ENCODE peak calls at places on chromosomes 1 and 21, in seven cellular contexts. B is H1, K is Panc1, L is K562, H is GM12878, S is HepG2, F is SK-N-SH. X is an unnamed sample.

GRCh38 chr1:77509898-77510297 is 172.6 kb downstream of the ZZZ3 start:
- DNase-seq in B (no peak), K (no peak), L (no peak), H (no peak), S (no peak), F (no peak), X (no peak)

GRCh38 chr1:7287013-7287412 is 484.1 kb upstream of the VAMP3 start:
- DNase-seq in B (no peak), K (no peak), L (no peak), H (no peak), S (no peak), F (no peak), X (no peak)

GRCh38 chr1:31218705-31219104 is 21.0 kb downstream of the NKAIN1 start:
- DNase-seq in B (no peak), K (no peak), L (no peak), H (no peak), S (no peak), F (peak), X (no peak)

GRCh38 chr1:240499012-240499411 is 112.9 kb downstream of the GREM2 start:
- DNase-seq in B (no peak), K (no peak), L (no peak), H (no peak), S (no peak), F (no peak), X (no peak)

GRCh38 chr1:78038071-78038470 is 7.7 kb upstream of the GIPC2 start:
- DNase-seq in B (no peak), K (no peak), L (no peak), H (no peak), S (no peak), F (no peak), X (no peak)

GRCh38 chr1:215113776-215114153 is 31.2 kb downstream of the KCNK2 start:
- DNase-seq in B (no peak), K (peak), L (no peak), H (no peak), S (no peak), F (no peak), X (no peak)

GRCh38 chr1:244792188-244792850 is 43.1 kb upstream of the COX20 start:
- DNase-seq in B (no peak), K (no peak), L (no peak), H (no peak), S (no peak), F (no peak), X (no peak)

GRCh38 chr21:26388731-26389231 is 184.3 kb downstream of the CYYR1 start:
- DNase-seq in B (no peak), K (peak), L (no peak), H (no peak), S (no peak), F (peak), X (no peak)

GRCh38 chr1:36523850-36524249 is 41.1 kb upstream of the CSF3R start:
- DNase-seq in B (no peak), K (no peak), L (no peak), H (no peak), S (no peak), F (no peak), X (no peak)

GRCh38 chr21:35924714-35925301 is 135.5 kb downstream of the SETD4 start:
- DNase-seq in B (no peak), K (no peak), L (peak), H (no peak), S (no peak), F (no peak), X (no peak)
- TF ChIP-seq SIN3A in B (no peak), K (no peak), L (no peak), H (no peak), S (no peak), F (no peak), X (no peak)

GRCh38 chr1:16117936-16118335 is 37.9 kb downstream of the EPHA2 start:
- DNase-seq in B (no peak), K (no peak), L (no peak), H (no peak), S (no peak), F (peak), X (no peak)

GRCh38 chr1:16116625-16117024 is 39.2 kb downstream of the EPHA2 start:
- DNase-seq in B (no peak), K (no peak), L (no peak), H (no peak), S (no peak), F (no peak), X (no peak)

GRCh38 chr1:16117369-16117768 is 38.5 kb downstream of the EPHA2 start:
- DNase-seq in B (no peak), K (no peak), L (no peak), H (no peak), S (no peak), F (no peak), X (no peak)

GRCh38 chr1:16114527-16115467 is 41.1 kb downstream of the EPHA2 start:
- DNase-seq in B (no peak), K (no peak), L (no peak), H (no peak), S (no peak), F (no peak), X (no peak)

DNA sequence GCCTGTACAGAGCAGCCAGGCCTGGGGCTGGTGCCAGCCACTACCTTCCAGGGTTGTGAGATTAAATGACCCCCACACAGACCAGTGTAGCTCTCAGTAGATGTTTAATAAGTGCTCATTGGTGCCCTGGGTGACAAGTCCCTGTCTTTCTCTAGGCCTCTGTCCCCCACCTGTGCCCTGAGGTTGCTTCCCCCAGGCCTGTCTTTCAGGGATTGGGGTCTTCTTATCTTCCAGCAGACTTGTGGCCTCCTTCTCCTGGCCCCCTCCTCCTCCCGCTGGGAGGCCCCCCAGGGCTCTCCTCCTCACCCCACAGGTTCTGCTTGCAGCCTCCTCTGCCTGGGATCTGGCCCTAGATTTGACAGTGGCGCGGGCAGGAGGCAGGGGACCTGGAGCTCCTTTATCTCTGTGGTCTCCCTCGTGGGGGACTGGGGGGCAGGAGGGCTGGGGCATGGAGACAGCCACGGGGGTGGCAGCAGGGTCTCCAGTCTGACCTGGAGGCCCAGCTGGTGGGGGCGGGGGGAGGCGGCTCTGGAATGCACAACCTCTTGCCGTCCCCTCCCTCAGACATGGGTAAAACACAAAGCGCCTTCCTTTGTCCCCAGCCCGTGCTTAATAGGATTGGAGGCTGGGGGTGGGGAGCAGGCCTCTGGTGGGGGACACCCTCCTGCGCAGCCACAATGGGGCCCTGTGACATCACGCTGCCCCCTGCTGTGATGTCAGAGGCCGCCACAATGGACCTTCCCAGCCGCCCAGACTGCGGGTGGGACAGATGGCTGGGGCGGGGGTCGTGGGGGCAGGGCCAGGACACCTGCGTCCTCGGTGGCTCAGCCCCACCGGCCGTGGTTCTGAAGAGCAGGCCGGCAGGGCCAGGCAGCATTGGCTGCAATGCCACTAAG is 40.2 kb downstream of the EPHA2 start:
- DNase-seq in B (peak), K (no peak), L (peak), H (no peak), S (no peak), F (no peak), X (no peak)
- TF ChIP-seq SIN3A in B (no peak), K (no peak), L (no peak), H (no peak), S (no peak), F (no peak), X (no peak)

DNA sequence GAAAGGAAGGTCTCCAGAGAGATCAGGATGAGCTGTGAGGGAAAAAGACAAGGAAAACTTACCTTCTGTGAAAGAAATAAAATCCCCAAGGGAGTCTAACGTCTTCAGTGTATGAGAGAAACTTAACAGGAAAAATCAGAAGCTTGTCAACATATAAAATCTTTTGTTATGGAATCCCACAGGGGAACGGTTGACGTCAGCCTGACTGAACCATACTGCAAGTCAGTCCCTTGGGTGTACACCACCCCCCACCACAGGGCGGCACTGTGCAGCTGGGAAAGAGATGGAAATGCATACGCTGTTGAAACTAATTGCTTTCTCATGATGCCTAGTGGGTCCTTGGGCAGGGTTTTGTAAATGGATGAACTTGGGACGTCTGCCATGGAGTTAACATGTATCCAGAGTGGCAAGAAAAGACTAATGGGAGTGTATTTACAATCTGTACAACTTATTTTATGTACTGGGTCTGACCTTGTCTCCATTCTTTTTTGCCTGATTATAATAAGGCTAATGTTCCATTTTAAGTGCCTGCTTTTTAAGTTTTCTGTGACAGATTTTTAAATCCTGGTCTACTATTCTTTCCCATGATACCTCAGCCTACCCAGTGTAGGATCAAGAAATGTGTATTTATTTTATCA is 22.7 kb downstream of the UTP25 start:
- DNase-seq in B (no peak), K (no peak), L (peak), H (no peak), S (peak), F (peak), X (peak)
- TF ChIP-seq SIN3A in B (no peak), K (no peak), L (no peak), H (no peak), S (no peak), F (peak), X (no peak)

DNA sequence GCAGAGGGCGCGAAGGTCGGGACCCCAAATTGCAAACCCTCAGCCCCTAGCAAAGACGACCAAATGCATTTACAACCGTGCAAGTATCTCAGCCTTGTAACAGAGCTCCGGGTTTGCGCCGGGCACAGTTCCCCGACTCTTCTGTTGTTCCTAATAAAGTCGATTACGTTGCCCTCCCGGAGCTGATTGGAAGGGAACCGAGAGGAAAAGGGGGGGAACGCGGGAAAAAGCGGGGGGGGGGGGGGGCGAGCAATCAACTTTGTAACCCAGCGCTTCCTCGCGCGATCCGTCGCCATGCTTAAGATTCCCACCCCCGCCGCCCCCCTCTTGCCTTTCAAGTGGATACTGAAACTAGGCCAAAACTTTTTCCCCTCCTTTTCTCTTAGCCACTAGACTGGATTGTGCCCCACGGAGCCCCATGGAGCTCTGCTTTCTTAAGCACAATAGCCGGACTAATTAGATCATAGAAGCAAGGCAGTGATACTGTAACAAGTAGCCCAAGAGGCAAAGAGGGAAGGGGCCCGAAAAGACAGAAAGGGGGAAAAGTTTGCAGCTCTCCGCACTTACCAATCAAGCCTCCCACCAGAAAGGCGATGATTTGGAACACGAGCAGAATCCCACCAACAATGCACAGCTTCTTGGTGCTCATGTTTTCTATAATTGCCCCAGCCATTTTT is 558 bp downstream of the WLS start:
- DNase-seq in B (no peak), K (no peak), L (no peak), H (no peak), S (no peak), F (peak), X (no peak)
- TF ChIP-seq SIN3A in B (no peak), K (no peak), L (no peak), H (no peak), S (no peak), F (peak), X (no peak)

GRCh38 chr1:56331207-56331891 is 248.0 kb downstream of the PLPP3 start:
- DNase-seq in B (no peak), K (no peak), L (no peak), H (no peak), S (peak), F (no peak), X (no peak)

GRCh38 chr1:56329970-56330369 is 249.4 kb downstream of the PLPP3 start:
- DNase-seq in B (no peak), K (no peak), L (no peak), H (no peak), S (peak), F (no peak), X (no peak)

GRCh38 chr1:56333461-56333860 is 245.9 kb downstream of the PLPP3 start:
- DNase-seq in B (no peak), K (no peak), L (no peak), H (no peak), S (no peak), F (no peak), X (no peak)

GRCh38 chr1:56331892-56332567 is 247.3 kb downstream of the PLPP3 start:
- DNase-seq in B (no peak), K (no peak), L (no peak), H (peak), S (peak), F (no peak), X (no peak)

GRCh38 chr1:56330400-56331026 is 248.8 kb downstream of the PLPP3 start:
- DNase-seq in B (no peak), K (no peak), L (no peak), H (peak), S (peak), F (no peak), X (no peak)
- TF ChIP-seq SIN3A in B (no peak), K (no peak), L (no peak), H (no peak), S (no peak), F (no peak), X (no peak)

GRCh38 chr1:222171005-222171404 is 376.9 kb downstream of the HHIPL2 start:
- DNase-seq in B (no peak), K (peak), L (no peak), H (peak), S (peak), F (peak), X (peak)
- TF ChIP-seq SIN3A in B (no peak), K (no peak), L (no peak), H (no peak), S (no peak), F (no peak), X (no peak)

DNA sequence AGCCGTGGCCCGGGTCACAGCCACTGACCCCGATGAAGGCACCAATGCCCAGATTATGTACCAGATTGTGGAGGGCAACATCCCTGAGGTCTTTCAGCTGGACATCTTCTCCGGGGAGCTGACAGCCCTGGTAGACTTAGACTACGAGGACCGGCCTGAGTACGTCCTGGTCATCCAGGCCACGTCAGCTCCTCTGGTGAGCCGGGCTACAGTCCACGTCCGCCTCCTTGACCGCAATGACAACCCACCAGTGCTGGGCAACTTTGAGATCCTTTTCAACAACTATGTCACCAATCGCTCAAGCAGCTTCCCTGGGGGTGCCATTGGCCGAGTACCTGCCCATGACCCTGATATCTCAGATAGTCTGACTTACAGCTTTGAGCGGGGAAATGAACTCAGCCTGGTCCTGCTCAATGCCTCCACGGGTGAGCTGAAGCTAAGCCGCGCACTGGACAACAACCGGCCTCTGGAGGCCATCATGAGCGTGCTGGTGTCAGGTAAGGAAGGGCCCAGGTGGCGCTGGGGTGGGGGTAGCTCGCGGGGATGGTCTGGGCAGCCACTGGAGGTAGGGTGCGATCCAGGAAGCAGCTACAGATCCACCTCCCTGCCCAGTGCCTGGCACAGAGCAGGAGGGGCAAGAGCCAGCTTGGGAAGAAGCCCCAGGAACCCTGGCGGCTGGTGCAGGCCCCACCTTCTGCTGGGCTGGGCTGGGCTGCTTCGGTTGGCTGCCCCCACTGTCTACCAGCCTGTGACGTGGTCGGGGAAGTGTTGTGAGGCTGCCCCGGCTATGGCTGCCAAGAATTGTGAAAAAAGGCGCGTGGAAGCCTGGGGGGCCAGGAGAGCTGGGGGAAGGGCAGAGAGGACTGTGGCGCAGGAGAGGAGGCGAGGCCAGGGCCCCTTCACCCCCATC is 3.8 kb downstream of the CELSR2 start:
- DNase-seq in B (no peak), K (no peak), L (peak), H (no peak), S (no peak), F (peak), X (no peak)
- TF ChIP-seq SIN3A in B (no peak), K (no peak), L (no peak), H (no peak), S (no peak), F (no peak), X (no peak)

DNA sequence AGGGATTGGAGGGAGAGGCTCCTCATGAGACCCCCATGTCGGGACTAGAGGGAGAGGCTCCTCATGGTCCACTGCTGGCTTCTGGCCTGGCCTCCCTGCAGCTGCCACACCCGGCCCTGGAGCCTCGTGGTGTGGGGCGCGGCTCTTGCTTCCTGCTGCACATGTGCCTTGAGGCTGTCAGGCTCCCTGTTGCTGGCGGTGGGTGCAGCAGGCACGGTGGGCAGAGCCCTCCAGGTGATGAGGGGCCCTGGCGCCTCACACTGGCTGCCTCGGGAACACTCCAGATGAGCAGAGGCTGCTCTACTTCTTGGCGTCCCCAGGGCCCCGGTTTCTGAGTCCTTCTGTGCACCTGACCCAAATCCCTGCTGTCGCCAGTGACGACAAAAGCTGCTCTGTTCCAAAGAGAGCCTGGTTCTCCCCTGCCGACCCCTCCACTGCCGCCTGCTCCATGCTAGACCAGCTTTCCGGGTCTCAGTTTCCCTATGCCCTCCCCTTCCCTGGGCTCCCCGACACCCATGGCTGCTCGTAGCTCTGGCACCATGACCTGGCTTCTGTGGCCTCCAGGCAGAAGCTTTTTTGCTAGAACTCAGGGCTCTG is 9.7 kb upstream of the ATAD3B start:
- DNase-seq in B (no peak), K (no peak), L (no peak), H (no peak), S (no peak), F (no peak), X (no peak)
- TF ChIP-seq SIN3A in B (no peak), K (no peak), L (no peak), H (no peak), S (no peak), F (no peak), X (no peak)

DNA sequence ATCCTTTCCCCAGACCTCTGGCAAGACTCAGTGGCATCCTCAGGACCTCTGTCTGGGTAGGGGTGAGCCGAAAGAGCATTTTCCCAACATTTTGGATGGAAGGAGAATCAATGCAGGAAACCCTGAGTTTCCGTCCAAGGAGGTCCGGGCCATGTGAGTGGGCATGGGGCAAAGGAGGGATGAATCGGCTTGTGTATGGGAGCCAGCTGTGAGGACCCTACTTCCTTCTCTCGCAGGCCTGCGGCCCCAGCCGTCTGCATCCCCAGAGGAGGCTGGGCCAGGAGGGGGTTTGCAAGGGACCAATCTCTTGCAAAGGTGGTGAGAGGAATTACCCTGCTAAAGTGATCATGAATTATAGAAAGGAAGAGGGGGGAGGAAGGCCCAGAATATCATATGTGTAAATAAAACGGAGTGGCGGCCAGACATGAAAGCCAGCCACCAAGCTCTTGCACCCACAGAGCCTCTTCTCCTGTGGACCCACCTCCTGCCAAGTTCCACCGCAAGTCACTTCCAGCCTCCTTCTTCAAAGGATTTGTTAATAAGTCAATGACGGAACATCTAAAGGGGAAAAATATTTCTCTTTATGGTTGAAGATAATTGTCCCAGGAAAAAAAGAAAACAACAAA is 48.2 kb upstream of the POU3F1 start:
- DNase-seq in B (no peak), K (no peak), L (no peak), H (no peak), S (no peak), F (no peak), X (no peak)
- TF ChIP-seq SIN3A in B (no peak), K (no peak), L (no peak), H (no peak), S (no peak), F (no peak), X (no peak)

DNA sequence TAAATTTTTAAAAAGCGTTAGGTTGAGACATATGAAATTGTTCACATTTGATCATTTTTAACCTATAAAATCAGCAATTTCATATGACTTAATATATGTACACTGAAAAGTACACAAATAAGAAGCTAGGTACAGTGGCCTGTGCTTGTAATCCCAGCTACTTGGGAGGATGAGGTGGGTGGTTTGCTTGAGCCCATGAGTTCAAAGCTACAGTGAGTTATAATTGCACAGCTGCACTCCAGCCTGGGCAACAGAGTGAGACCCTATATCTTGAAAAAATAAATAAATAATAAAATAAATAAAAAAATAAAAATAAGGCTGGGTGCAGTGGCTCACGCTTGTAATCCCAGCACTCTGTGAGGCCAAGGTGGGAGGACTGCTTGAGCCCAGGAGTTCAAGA is 5.2 kb upstream of the EPB41 start:
- DNase-seq in B (no peak), K (no peak), L (no peak), H (no peak), S (no peak), F (no peak), X (no peak)
- TF ChIP-seq SIN3A in B (no peak), K (no peak), L (no peak), H (no peak), S (no peak), F (no peak), X (no peak)